ENCODE peak calls at places on chromosomes 1 and 21, in five cellular contexts. R is SK-N-SH, B is MM.1S, P is neural progenitor cell, J is GM23338. U is an unnamed sample.

GRCh38 chr1:15088146-15089025 is 65.2 kb upstream of the TMEM51 start:
- DNase-seq in R (no peak), B (no peak), P (no peak), J (no peak), U (no peak)

GRCh38 chr1:45630429-45630828 is 6.6 kb upstream of the CCDC17 start:
- DNase-seq in R (no peak), B (no peak), P (no peak), J (no peak), U (no peak)

GRCh38 chr1:15141933-15142647 is 11.5 kb upstream of the TMEM51 start:
- DNase-seq in R (no peak), B (no peak), P (no peak), J (no peak), U (peak; percentile 66)

GRCh38 chr1:154716012-154716411 is 108.0 kb upstream of the ADAR start:
- DNase-seq in R (peak; percentile 81), B (no peak), P (no peak), J (no peak), U (no peak)

GRCh38 chr1:101436100-101436511 is 199.3 kb downstream of the S1PR1 start:
- DNase-seq in R (no peak), B (no peak), P (no peak), J (no peak), U (no peak)

GRCh38 chr1:160544647-160545046 is 21.6 kb upstream of the SLAMF6 start:
- DNase-seq in R (peak; percentile 7), B (peak; percentile 38), P (peak; percentile 33), J (peak; percentile 39), U (peak; percentile 37)

GRCh38 chr21:14956826-14957225 is 108.0 kb downstream of the NRIP1 start:
- DNase-seq in R (no peak), B (no peak), P (no peak), J (no peak), U (peak; percentile 87)

GRCh38 chr1:109912214-109912861 is 1.7 kb downstream of the CSF1 start:
- DNase-seq in R (no peak), B (no peak), P (no peak), J (no peak), U (no peak)

GRCh38 chr1:192147626-192148025 is 10.6 kb upstream of the RGS18 start:
- DNase-seq in R (no peak), B (no peak), P (no peak), J (no peak), U (peak; percentile 7)

GRCh38 chr1:162944974-162945639 is 84.1 kb upstream of the CCDC190 start:
- DNase-seq in R (peak; percentile 27), B (no peak), P (no peak), J (no peak), U (no peak)

GRCh38 chr1:162151900-162152829 is 82.7 kb downstream of the NOS1AP start:
- DNase-seq in R (no peak), B (no peak), P (no peak), J (no peak), U (no peak)

GRCh38 chr21:14603202-14603601 is 57.1 kb upstream of the SAMSN1 start:
- DNase-seq in R (no peak), B (no peak), P (no peak), J (no peak), U (peak; percentile 67)

GRCh38 chr21:39029086-39029772 is 154.0 kb downstream of the PSMG1 start:
- DNase-seq in R (peak; percentile 77), B (no peak), P (no peak), J (no peak), U (no peak)

GRCh38 chr1:37817481-37817880 is 9.5 kb upstream of the YRDC start:
- DNase-seq in R (no peak), B (no peak), P (peak; percentile 52), J (peak; percentile 60), U (no peak)

GRCh38 chr1:156086256-156086662 is 4.0 kb upstream of the MEX3A start:
- DNase-seq in R (no peak), B (no peak), P (peak; percentile 83), J (no peak), U (peak; percentile 60)

GRCh38 chr1:20731057-20731991 is 1.2 kb downstream of the SH2D5 start:
- DNase-seq in R (peak; percentile 69), B (no peak), P (no peak), J (no peak), U (no peak)
- H3K4me3 ChIP-seq in R (peak overlapping the region; percentile 68), B (no peak overlapping the region), P (peak overlapping the region; percentile 56), J (peak overlapping the region; percentile 87), U (peak overlapping the region; percentile 74)

GRCh38 chr1:82600314-82600713 is 799.6 kb downstream of the ADGRL2 start:
- DNase-seq in R (no peak), B (no peak), P (no peak), J (no peak), U (no peak)
- TF ChIP-seq EZH2phosphoT487 in R (no peak), B (no peak), P (no peak), J (no peak), U (no peak)

DNA sequence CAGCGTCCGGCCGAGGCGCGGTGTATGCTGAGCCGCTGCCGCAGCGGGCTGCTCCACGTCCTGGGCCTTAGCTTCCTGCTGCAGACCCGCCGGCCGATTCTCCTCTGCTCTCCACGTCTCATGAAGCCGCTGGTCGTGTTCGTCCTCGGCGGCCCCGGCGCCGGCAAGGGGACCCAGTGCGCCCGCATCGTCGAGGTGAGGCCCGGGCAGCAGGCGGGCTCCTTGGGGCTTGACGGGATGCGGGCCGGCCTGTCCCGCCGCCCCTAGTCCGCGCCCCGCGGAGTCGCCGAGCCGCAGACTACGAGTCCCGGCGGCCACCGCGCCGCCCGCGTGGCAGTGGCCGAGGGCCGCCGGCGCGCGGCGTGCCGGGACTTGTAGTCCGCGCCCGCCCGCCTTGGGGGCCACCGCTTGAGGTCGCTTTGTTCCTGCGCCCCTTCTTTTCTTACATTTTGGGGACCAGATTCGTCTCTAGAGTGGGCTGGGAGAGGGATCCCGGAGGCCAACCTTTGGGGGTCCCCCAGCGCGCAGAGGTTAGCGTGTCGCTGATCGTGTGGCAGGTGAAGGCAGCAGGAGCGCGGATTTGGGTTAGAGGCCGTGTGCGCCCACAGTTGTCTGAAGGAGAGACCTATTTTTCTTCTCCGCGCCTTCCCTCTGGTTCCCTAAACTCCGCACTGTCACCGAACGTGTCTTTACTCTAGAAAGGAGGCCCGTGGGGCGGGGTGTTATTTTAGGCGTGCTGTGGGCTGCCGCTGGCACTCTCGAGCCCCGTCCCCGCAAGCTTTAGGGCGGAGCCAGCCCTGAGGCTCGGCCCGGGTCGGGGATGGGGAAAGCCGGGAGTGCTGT is 553 bp downstream of the CMPK1 start:
- DNase-seq in R (peak; percentile 92), B (peak; percentile 84), P (peak; percentile 96), J (peak; percentile 92), U (peak; percentile 81)
- TF ChIP-seq CTCF in R (peak; percentile 49), B (peak; percentile 25), P (peak; percentile 33), J (no peak), U (no peak)

GRCh38 chr1:205375816-205376545 is 19.3 kb upstream of the KLHDC8A start:
- DNase-seq in R (no peak), B (no peak), P (peak; percentile 79), J (peak; percentile 87), U (peak; percentile 87)
- H3K4me3 ChIP-seq in R (no peak overlapping the region), B (no peak overlapping the region), P (peak overlapping the region; percentile 14), J (peak overlapping the region; percentile 27), U (no peak overlapping the region)

GRCh38 chr1:211965108-211965805 is 70.1 kb downstream of the INTS7 start:
- DNase-seq in R (no peak), B (no peak), P (no peak), J (no peak), U (no peak)

GRCh38 chr1:211959221-211959620 is 76.1 kb downstream of the INTS7 start:
- DNase-seq in R (no peak), B (no peak), P (no peak), J (no peak), U (no peak)

GRCh38 chr1:211959680-211960079 is 75.7 kb downstream of the INTS7 start:
- DNase-seq in R (no peak), B (no peak), P (no peak), J (no peak), U (no peak)
- TF ChIP-seq EZH2phosphoT487 in R (no peak), B (no peak), P (no peak), J (no peak), U (no peak)

GRCh38 chr1:25148673-25149300 is 83.5 kb downstream of the SYF2 start:
- DNase-seq in R (no peak), B (peak; percentile 31), P (peak; percentile 28), J (peak; percentile 74), U (peak; percentile 27)
- TF ChIP-seq CTCF in R (peak; percentile 27), B (peak; percentile 75), P (peak; percentile 59), J (peak; percentile 75), U (peak; percentile 59)

GRCh38 chr1:50783286-50783685 is 176.8 kb downstream of the FAF1 start:
- DNase-seq in R (no peak), B (no peak), P (no peak), J (no peak), U (no peak)
- H3K4me3 ChIP-seq in R (no peak overlapping the region), B (no peak overlapping the region), P (no peak overlapping the region), J (no peak overlapping the region), U (no peak overlapping the region)

DNA sequence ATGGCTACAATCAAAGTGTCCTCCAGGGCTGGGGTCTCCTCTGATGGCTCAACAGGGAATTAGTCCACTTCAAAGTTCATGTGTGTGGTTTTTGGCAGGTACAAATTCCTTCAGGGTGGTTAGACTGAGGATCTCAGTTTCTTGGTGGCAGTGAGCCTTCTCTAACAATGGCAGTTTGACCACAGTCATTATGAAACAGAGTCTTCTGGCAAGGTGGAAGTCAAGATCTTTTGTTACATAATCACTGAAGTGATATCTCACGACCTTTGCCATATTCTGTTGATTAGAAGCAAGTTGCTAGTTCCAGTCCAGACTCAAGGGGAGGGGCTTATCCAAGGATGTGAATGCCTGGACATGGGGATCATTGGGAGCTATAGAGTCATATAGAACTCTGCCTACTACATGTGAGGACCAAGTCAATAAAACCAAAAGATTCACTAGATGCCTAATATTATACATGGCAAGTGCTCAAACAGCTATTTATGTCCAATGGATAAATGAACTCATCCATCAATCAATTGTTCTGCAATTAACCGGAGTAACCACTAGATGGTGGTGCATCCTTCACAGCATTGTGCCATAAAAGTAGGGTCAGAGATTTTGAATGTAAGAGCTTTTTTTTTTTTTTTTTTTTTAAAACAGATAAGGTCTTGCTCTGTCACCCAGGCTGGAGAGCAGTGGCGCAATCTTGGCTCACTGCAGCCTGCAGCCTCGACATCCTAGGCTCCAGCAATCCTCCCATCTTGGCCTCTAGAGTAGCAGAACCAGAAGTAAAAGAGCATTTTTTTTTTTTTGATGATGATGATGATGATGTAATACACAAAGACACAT is 131.9 kb downstream of the CRB1 start:
- DNase-seq in R (peak; percentile 46), B (peak; percentile 71), P (peak; percentile 52), J (peak; percentile 79), U (peak; percentile 71)
- TF ChIP-seq EZH2phosphoT487 in R (no peak), B (no peak), P (no peak), J (no peak), U (no peak)